ENCODE peak calls at places on chromosomes 2 and 18, in four cellular contexts. E is CD8-positive, alpha-beta memory T cell; J is PC-9; Y is heart left ventricle. U is an unnamed sample.

GRCh38 chr2:692349-692748 is 15.1 kb upstream of the TMEM18 start:
- DNase-seq in E (no peak), J (no peak), Y (no peak), U (no peak)

GRCh38 chr2:81672923-81673322 is 1368.4 kb upstream of the LRRTM1 start:
- DNase-seq in E (no peak), J (no peak), Y (no peak), U (no peak)

GRCh38 chr2:226891780-226892590 is 56.1 kb downstream of the RHBDD1 start:
- DNase-seq in E (no peak), J (no peak), Y (no peak), U (peak; percentile 51)

GRCh38 chr2:54419386-54419785 is 36.7 kb upstream of the SPTBN1 start:
- DNase-seq in E (no peak), J (no peak), Y (no peak), U (no peak)

GRCh38 chr2:200741468-200742202 is 70.1 kb upstream of the BZW1 start:
- DNase-seq in E (no peak), J (peak; percentile 61), Y (no peak), U (peak; percentile 36)

GRCh38 chr2:61439241-61440002 is 31.5 kb downstream of the USP34 start:
- DNase-seq in E (peak; percentile 10), J (no peak), Y (peak; percentile 64), U (peak; percentile 50)

GRCh38 chr2:196186266-196186980 is 15.0 kb upstream of the STK17B start:
- DNase-seq in E (no peak), J (no peak), Y (no peak), U (no peak)

GRCh38 chr2:215950009-215950408 is 63.3 kb downstream of the MREG start:
- DNase-seq in E (peak; percentile 7), J (peak; percentile 5), Y (no peak), U (no peak)

GRCh38 chr2:171523969-171524401 is 1.7 kb downstream of the CYBRD1 start:
- DNase-seq in E (no peak), J (peak; percentile 80), Y (no peak), U (no peak)

GRCh38 chr2:72545790-72546189 is 280.0 kb downstream of the EXOC6B start:
- DNase-seq in E (no peak), J (no peak), Y (no peak), U (no peak)

GRCh38 chr2:66576381-66577330 is 141.7 kb downstream of the MEIS1 start:
- DNase-seq in E (no peak), J (peak; percentile 29), Y (no peak), U (peak; percentile 52)

GRCh38 chr2:45115181-45115580 is 105.9 kb upstream of the SIX2 start:
- DNase-seq in E (no peak), J (no peak), Y (no peak), U (no peak)

GRCh38 chr2:19901201-19901457 is 654 bp downstream of the TTC32 start:
- DNase-seq in E (no peak), J (no peak), Y (no peak), U (no peak)

GRCh38 chr18:629303-630150 is 27.9 kb upstream of the TYMS start:
- DNase-seq in E (no peak), J (no peak), Y (no peak), U (no peak)

GRCh38 chr2:232519581-232519980 is 607 bp upstream of the PRSS56 start:
- DNase-seq in E (no peak), J (no peak), Y (no peak), U (peak; percentile 4)

GRCh38 chr2:202096736-202097135 is 23.7 kb downstream of the KIAA2012 start:
- DNase-seq in E (no peak), J (no peak), Y (no peak), U (no peak)

GRCh38 chr18:79695269-79695668 is 15.7 kb downstream of the CTDP1 start:
- DNase-seq in E (no peak), J (no peak), Y (no peak), U (no peak)

GRCh38 chr2:158214431-158214830 is 112.8 kb downstream of the UPP2 start:
- DNase-seq in E (no peak), J (no peak), Y (no peak), U (no peak)

GRCh38 chr2:128803222-128803621 is 484.6 kb upstream of the HS6ST1 start:
- DNase-seq in E (no peak), J (no peak), Y (no peak), U (no peak)

GRCh38 chr18:22320155-22320554 is 97.6 kb downstream of the CTAGE1 start:
- DNase-seq in E (no peak), J (no peak), Y (no peak), U (no peak)

GRCh38 chr18:11005528-11005927 is 143.8 kb downstream of the PIEZO2 start:
- DNase-seq in E (no peak), J (no peak), Y (no peak), U (no peak)

GRCh38 chr2:44956841-44957240 is 15.3 kb downstream of the SIX3 start:
- DNase-seq in E (no peak), J (no peak), Y (no peak), U (no peak)

GRCh38 chr2:152309352-152310214 is 25.4 kb upstream of the FMNL2 start:
- DNase-seq in E (no peak), J (no peak), Y (no peak), U (no peak)

GRCh38 chr2:129010262-129010661 is 691.6 kb upstream of the HS6ST1 start:
- DNase-seq in E (no peak), J (no peak), Y (no peak), U (no peak)

GRCh38 chr2:162123806-162124758 is 28.0 kb downstream of the GCG start:
- DNase-seq in E (peak; percentile 43), J (no peak), Y (no peak), U (no peak)

GRCh38 chr18:69948919-69949537 is 1.4 kb upstream of the CD226 start:
- DNase-seq in E (no peak), J (no peak), Y (peak; percentile 27), U (peak; percentile 48)

GRCh38 chr18:1846640-1847039 is 724.7 kb downstream of the METTL4 start:
- DNase-seq in E (no peak), J (no peak), Y (no peak), U (no peak)

GRCh38 chr18:79512461-79513380 is 117.0 kb downstream of the NFATC1 start:
- DNase-seq in E (no peak), J (no peak), Y (no peak), U (peak; percentile 11)

GRCh38 chr2:241936457-241937133 is 67.1 kb downstream of the RTP5 start:
- DNase-seq in E (no peak), J (no peak), Y (no peak), U (no peak)

GRCh38 chr18:31489311-31489710 is 8.7 kb upstream of the DSG2 start:
- DNase-seq in E (no peak), J (no peak), Y (no peak), U (no peak)

GRCh38 chr18:73384246-73384645 is 516.5 kb upstream of the NETO1 start:
- DNase-seq in E (no peak), J (no peak), Y (no peak), U (no peak)

GRCh38 chr2:74238879-74239278 is 40.5 kb downstream of the MTHFD2 start:
- DNase-seq in E (no peak), J (no peak), Y (no peak), U (no peak)

GRCh38 chr2:9261231-9261883 is 54.7 kb downstream of the ASAP2 start:
- DNase-seq in E (no peak), J (no peak), Y (peak; percentile 66), U (peak; percentile 83)

GRCh38 chr2:136658201-136658600 is 107.1 kb upstream of the THSD7B start:
- DNase-seq in E (no peak), J (no peak), Y (no peak), U (no peak)
- H3K4me3 ChIP-seq in E (no peak overlapping the region), J (no peak overlapping the region), Y (no peak overlapping the region), U (no peak overlapping the region)

GRCh38 chr2:218876562-218877219 is 4.0 kb upstream of the WNT10A start:
- DNase-seq in E (peak; percentile 70), J (peak; percentile 77), Y (peak; percentile 46), U (peak; percentile 82)
- H3K27me3 ChIP-seq in E (peaks cover 19% of the 10 kb centered on the region), J (no peaks in the 10 kb centered on the region), Y (peaks cover 98% of the 10 kb centered on the region), U (no peaks in the 10 kb centered on the region)

GRCh38 chr2:237198144-237198900 is 112.6 kb downstream of the COPS8 start:
- DNase-seq in E (no peak), J (no peak), Y (no peak), U (no peak)
- H3K4me1 ChIP-seq in E (no peaks in the 10 kb centered on the region), J (peaks cover 72% of the 10 kb centered on the region), Y (peaks cover 16% of the 10 kb centered on the region), U (peaks cover 2% of the 10 kb centered on the region)

DNA sequence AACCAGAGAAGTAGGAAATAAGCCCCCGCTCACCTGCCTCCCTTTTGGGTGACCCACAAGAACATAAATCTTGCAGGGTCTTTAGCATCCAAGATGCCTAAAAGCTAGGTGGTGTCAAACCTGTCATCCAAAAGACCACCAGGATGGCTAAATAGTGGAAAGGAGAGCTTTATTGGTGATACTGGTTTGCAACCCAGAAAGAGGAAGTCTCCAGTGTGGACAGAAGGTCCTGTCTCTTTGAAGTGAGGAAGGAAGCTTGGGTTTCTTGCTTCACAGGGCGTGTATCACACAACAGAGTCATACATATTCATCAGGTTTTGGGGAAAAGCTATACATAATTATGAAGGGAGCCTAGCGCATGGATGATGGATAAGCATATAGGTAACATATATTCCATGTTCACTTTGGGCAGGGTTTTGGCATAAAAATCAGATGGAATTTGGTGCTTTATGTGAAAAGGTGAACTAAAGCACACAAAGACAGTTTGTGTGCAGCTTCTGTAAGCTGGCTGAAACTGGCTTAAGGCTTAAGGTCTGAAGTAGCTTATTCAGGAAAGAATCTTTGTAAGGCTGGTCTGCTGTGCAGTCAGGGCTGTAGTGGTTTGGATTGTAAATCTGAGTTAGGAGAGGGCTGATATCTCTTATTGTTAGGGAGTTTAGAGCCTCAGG is 102.2 kb upstream of the MSH2 start:
- DNase-seq in E (no peak), J (no peak), Y (no peak), U (no peak)
- H3K4me3 ChIP-seq in E (no peak overlapping the region), J (no peak overlapping the region), Y (no peak overlapping the region), U (no peak overlapping the region)

DNA sequence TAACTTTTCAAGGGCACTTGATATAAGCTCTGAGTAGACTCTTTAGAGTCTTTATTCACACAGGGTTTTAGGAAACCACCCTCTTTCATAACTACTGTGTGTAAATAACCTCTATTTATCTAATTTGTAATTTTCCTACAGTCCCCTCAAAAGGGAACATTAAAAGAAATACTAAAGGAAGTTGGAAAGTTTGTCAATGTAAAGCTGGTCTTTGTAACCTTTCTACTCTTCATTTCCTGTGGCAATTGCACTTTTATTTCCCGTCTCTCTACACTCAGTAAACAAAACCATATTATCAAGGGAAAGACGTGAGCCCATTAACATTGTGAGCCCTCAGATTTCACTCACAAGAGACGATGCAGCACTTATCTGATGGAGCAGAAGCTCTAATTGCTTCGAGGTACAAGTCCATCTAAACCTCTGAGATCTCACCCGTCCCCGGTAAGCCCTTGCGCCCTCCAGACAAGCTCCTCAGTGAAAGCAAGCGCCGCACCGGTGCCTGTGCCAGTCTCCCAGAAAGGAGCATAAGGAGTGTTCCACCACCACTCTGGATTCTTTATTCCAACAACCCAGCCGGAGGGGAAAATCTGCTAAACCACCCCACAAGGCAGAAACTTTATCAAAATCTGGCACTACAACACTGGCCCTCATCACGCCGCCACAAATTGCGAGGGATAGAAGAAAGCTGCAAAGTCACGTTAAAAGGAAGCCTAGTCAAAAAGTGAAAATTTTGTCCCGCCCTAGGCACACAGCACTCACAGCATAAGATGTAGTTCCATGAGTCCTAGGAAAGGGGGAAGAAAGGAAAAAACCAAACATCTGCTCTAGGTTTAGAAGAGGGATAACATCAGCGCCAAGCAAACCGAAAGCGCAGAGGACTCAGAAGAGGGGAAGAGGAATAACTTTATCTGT is 906 bp upstream of the HOXD1 start:
- DNase-seq in E (no peak), J (no peak), Y (no peak), U (no peak)
- H3K27me3 ChIP-seq in E (peaks cover 22% of the 10 kb centered on the region), J (peaks cover 45% of the 10 kb centered on the region), Y (peaks cover 100% of the 10 kb centered on the region), U (peaks cover 10% of the 10 kb centered on the region)

U was measured in right cardiac atrium.